ENCODE peak calls at places on chromosomes 7 and 10, in five cellular contexts. R is stimulated activated CD8-positive, alpha-beta memory T cell treated with anti-CD3 and anti-CD28 coated beads, Interleukin-4, amount 100 ng/mL, for 1 hour; K is anterior cingulate cortex; F is SJSA1; P is occipital lobe. I is an unnamed sample.

GRCh38 chr10:77420942-77421523 is 216.6 kb downstream of the KCNMA1 start:
- DNase-seq in K (no peak), P (no peak), F (no peak), R (no peak), I (no peak)

GRCh38 chr10:88961266-88961665 is 8.7 kb upstream of the ACTA2 start:
- DNase-seq in F (no peak), K (no peak), R (no peak), P (no peak), I (no peak)

GRCh38 chr7:5296627-5297226 is 14.0 kb downstream of the SLC29A4 start:
- DNase-seq in R (peak), F (no peak), P (no peak), K (no peak), I (no peak)

GRCh38 chr7:144842377-144842851 is 6.6 kb upstream of the TPK1 start:
- DNase-seq in K (no peak), F (no peak), P (no peak), R (no peak), I (peak)

GRCh38 chr7:44177570-44178131 is 11.6 kb downstream of the GCK start:
- DNase-seq in F (peak), K (peak), P (peak), R (no peak), I (peak)

GRCh38 chr7:7793249-7793648 is 74.8 kb upstream of the RPA3 start:
- DNase-seq in R (no peak), F (no peak), P (no peak), K (no peak), I (no peak)

GRCh38 chr7:44466300-44467216 is 23.9 kb downstream of the NUDCD3 start:
- DNase-seq in K (no peak), P (no peak), R (no peak), F (peak), I (no peak)

GRCh38 chr7:132395375-132395774 is 180.9 kb downstream of the PLXNA4 start:
- DNase-seq in R (no peak), P (no peak), K (no peak), F (no peak), I (peak)

GRCh38 chr10:1368772-1369171 is 312.6 kb downstream of the WDR37 start:
- DNase-seq in F (no peak), K (no peak), P (no peak), R (no peak), I (no peak)

GRCh38 chr7:107446531-107446930 is 23.3 kb upstream of the GPR22 start:
- DNase-seq in R (no peak), K (no peak), F (no peak), P (no peak), I (no peak)

GRCh38 chr7:156654511-156655231 is 14.1 kb downstream of the RNF32 start:
- DNase-seq in P (no peak), K (no peak), R (no peak), F (no peak), I (no peak)

GRCh38 chr7:66330961-66331360 is 125.8 kb downstream of the TPST1 start:
- DNase-seq in P (no peak), K (no peak), R (no peak), F (no peak), I (peak)

GRCh38 chr10:121503587-121504051 is 94.6 kb downstream of the FGFR2 start:
- DNase-seq in R (no peak), F (no peak), K (no peak), P (no peak), I (no peak)

GRCh38 chr10:81949283-81949682 is 74.3 kb downstream of the NRG3 start:
- DNase-seq in K (no peak), F (no peak), R (no peak), P (no peak), I (no peak)

GRCh38 chr10:21687197-21687993 is 153.4 kb downstream of the MLLT10 start:
- DNase-seq in P (no peak), R (no peak), K (no peak), F (no peak), I (no peak)

GRCh38 chr7:101618916-101619315 is 10.2 kb downstream of the MYL10 start:
- DNase-seq in K (no peak), P (no peak), R (no peak), F (no peak), I (no peak)

GRCh38 chr7:2785071-2785500 is 59.0 kb downstream of the GNA12 start:
- DNase-seq in P (no peak), K (no peak), R (no peak), F (peak), I (no peak)

GRCh38 chr7:19284596-19285300 is 139.5 kb upstream of the FERD3L start:
- DNase-seq in P (no peak), F (no peak), K (no peak), R (no peak), I (no peak)

GRCh38 chr7:109986701-109987100 is 1104.2 kb upstream of the LRRN3 start:
- DNase-seq in R (no peak), F (peak), K (no peak), P (no peak), I (no peak)

GRCh38 chr7:92754756-92755581 is 81.4 kb downstream of the CDK6 start:
- DNase-seq in F (peak), K (peak), R (no peak), P (peak), I (peak)

GRCh38 chr10:60257767-60258428 is 131.8 kb downstream of the ANK3 start:
- DNase-seq in R (no peak), F (no peak), P (no peak), K (no peak), I (no peak)

GRCh38 chr10:96272256-96272985 is 1.1 kb upstream of the BLNK start:
- DNase-seq in F (no peak), K (no peak), R (no peak), P (no peak), I (no peak)

GRCh38 chr10:27687808-27688207 is 57.8 kb downstream of the MKX start:
- DNase-seq in R (no peak), P (no peak), F (no peak), K (no peak), I (peak)

GRCh38 chr10:119344381-119344780 is 137.0 kb downstream of the GRK5 start:
- DNase-seq in F (no peak), K (no peak), R (no peak), P (no peak), I (no peak)

GRCh38 chr7:158267737-158268435 is 319.7 kb downstream of the PTPRN2 start:
- DNase-seq in R (no peak), P (no peak), F (no peak), K (no peak), I (peak)

GRCh38 chr7:23332881-23333612 is 33.9 kb downstream of the MALSU1 start:
- DNase-seq in F (peak), P (no peak), R (no peak), K (no peak), I (peak)

GRCh38 chr7:1557771-1558170 is 1.8 kb upstream of the TMEM184A start:
- DNase-seq in K (no peak), F (no peak), P (no peak), R (no peak), I (peak)

GRCh38 chr10:78870458-78870857 is 198.3 kb upstream of the ZMIZ1 start:
- DNase-seq in K (no peak), P (no peak), R (no peak), F (no peak), I (no peak)

GRCh38 chr7:69871213-69871885 is 273.1 kb downstream of the AUTS2 start:
- DNase-seq in P (no peak), K (no peak), F (peak), R (no peak), I (no peak)

GRCh38 chr7:149884541-149884940 is 10.8 kb downstream of the ATP6V0E2 start:
- DNase-seq in R (no peak), P (no peak), K (no peak), F (no peak), I (peak)

GRCh38 chr7:51224811-51225581 is 91.6 kb downstream of the COBL start:
- DNase-seq in F (no peak), R (no peak), K (no peak), P (no peak), I (no peak)

GRCh38 chr10:104099274-104099673 is 13.6 kb upstream of the COL17A1 start:
- DNase-seq in P (no peak), F (no peak), R (no peak), K (no peak), I (no peak)

GRCh38 chr7:82050792-82051191 is 280.9 kb upstream of the HGF start:
- DNase-seq in K (no peak), F (peak), P (no peak), R (no peak), I (no peak)

GRCh38 chr10:31928531-31929259 is at the start of gene ARHGAP12:
- DNase-seq in F (peak), P (peak), K (peak), R (peak), I (peak)

GRCh38 chr7:2245883-2246679 is 4.1 kb downstream of the NUDT1 start:
- DNase-seq in K (peak), P (peak), F (no peak), R (no peak), I (peak)

GRCh38 chr7:80244206-80244956 is 109.8 kb downstream of the GNAI1 start:
- DNase-seq in K (no peak), P (no peak), R (no peak), F (peak), I (no peak)